ENCODE peak calls at places on chromosome 14, in seven cellular contexts. One of them, this sample, is unnamed.

GRCh38 chr14:91415794-91416743 is 1.6 kb downstream of the CCDC88C start:
- DNase-seq in cardiac muscle cell: no peak
- DNase-seq in sigmoid colon: no peak
- DNase-seq in CD8-positive, alpha-beta T cell: peak; percentile 65
- DNase-seq in A673: peak; percentile 79
- DNase-seq in effector memory CD4-positive, alpha-beta T cell: peak; percentile 67
- DNase-seq in mammary epithelial cell: no peak
- DNase-seq in this sample: no peak

GRCh38 chr14:58444627-58445026 is 17.1 kb downstream of the KIAA0586 start:
- DNase-seq in cardiac muscle cell: peak; percentile 2
- DNase-seq in sigmoid colon: no peak
- DNase-seq in CD8-positive, alpha-beta T cell: no peak
- DNase-seq in A673: no peak
- DNase-seq in effector memory CD4-positive, alpha-beta T cell: no peak
- DNase-seq in mammary epithelial cell: no peak
- DNase-seq in this sample: no peak

GRCh38 chr14:50117456-50117855 is 1.1 kb upstream of the VCPKMT start:
- DNase-seq in cardiac muscle cell: no peak
- DNase-seq in sigmoid colon: no peak
- DNase-seq in CD8-positive, alpha-beta T cell: no peak
- DNase-seq in A673: no peak
- DNase-seq in effector memory CD4-positive, alpha-beta T cell: no peak
- DNase-seq in mammary epithelial cell: no peak
- DNase-seq in this sample: no peak

GRCh38 chr14:93240678-93241000 is 33.6 kb downstream of the UBR7 start:
- DNase-seq in cardiac muscle cell: peak; percentile 6
- DNase-seq in sigmoid colon: no peak
- DNase-seq in CD8-positive, alpha-beta T cell: no peak
- DNase-seq in A673: no peak
- DNase-seq in effector memory CD4-positive, alpha-beta T cell: no peak
- DNase-seq in mammary epithelial cell: no peak
- DNase-seq in this sample: no peak

GRCh38 chr14:29717906-29718305 is 209.7 kb downstream of the PRKD1 start:
- DNase-seq in cardiac muscle cell: no peak
- DNase-seq in sigmoid colon: no peak
- DNase-seq in CD8-positive, alpha-beta T cell: no peak
- DNase-seq in A673: no peak
- DNase-seq in effector memory CD4-positive, alpha-beta T cell: no peak
- DNase-seq in mammary epithelial cell: no peak
- DNase-seq in this sample: no peak

GRCh38 chr14:103273847-103274615 is 60.0 kb upstream of the EIF5 start:
- DNase-seq in cardiac muscle cell: no peak
- DNase-seq in sigmoid colon: no peak
- DNase-seq in CD8-positive, alpha-beta T cell: no peak
- DNase-seq in A673: no peak
- DNase-seq in effector memory CD4-positive, alpha-beta T cell: no peak
- DNase-seq in mammary epithelial cell: no peak
- DNase-seq in this sample: no peak

GRCh38 chr14:54653764-54654469 is 87.0 kb downstream of the SAMD4A start:
- DNase-seq in cardiac muscle cell: peak; percentile 88
- DNase-seq in sigmoid colon: peak; percentile 70
- DNase-seq in CD8-positive, alpha-beta T cell: no peak
- DNase-seq in A673: no peak
- DNase-seq in effector memory CD4-positive, alpha-beta T cell: no peak
- DNase-seq in mammary epithelial cell: peak; percentile 55
- DNase-seq in this sample: no peak

GRCh38 chr14:99247772-99248171 is 24.2 kb downstream of the BCL11B start:
- DNase-seq in cardiac muscle cell: no peak
- DNase-seq in sigmoid colon: no peak
- DNase-seq in CD8-positive, alpha-beta T cell: no peak
- DNase-seq in A673: no peak
- DNase-seq in effector memory CD4-positive, alpha-beta T cell: no peak
- DNase-seq in mammary epithelial cell: no peak
- DNase-seq in this sample: no peak

GRCh38 chr14:100834441-100835277 is 8.7 kb downstream of the MEG3 start:
- DNase-seq in cardiac muscle cell: no peak
- DNase-seq in sigmoid colon: no peak
- DNase-seq in CD8-positive, alpha-beta T cell: no peak
- DNase-seq in A673: no peak
- DNase-seq in effector memory CD4-positive, alpha-beta T cell: no peak
- DNase-seq in mammary epithelial cell: no peak
- DNase-seq in this sample: no peak

GRCh38 chr14:90194706-90195105 is 61.6 kb upstream of the PSMC1 start:
- DNase-seq in cardiac muscle cell: no peak
- DNase-seq in sigmoid colon: no peak
- DNase-seq in CD8-positive, alpha-beta T cell: no peak
- DNase-seq in A673: no peak
- DNase-seq in effector memory CD4-positive, alpha-beta T cell: no peak
- DNase-seq in mammary epithelial cell: peak; percentile 21
- DNase-seq in this sample: no peak
- H3K27ac ChIP-seq in cardiac muscle cell: no peak overlapping the region
- H3K27ac ChIP-seq in sigmoid colon: no peak overlapping the region
- H3K27ac ChIP-seq in CD8-positive, alpha-beta T cell: no peak overlapping the region
- H3K27ac ChIP-seq in A673: no peak overlapping the region
- H3K27ac ChIP-seq in effector memory CD4-positive, alpha-beta T cell: no peak overlapping the region
- H3K27ac ChIP-seq in mammary epithelial cell: no peak overlapping the region
- H3K27ac ChIP-seq in this sample: no peak overlapping the region

GRCh38 chr14:68925373-68925772 is 53.7 kb downstream of the ACTN1 start:
- DNase-seq in cardiac muscle cell: no peak
- DNase-seq in sigmoid colon: no peak
- DNase-seq in CD8-positive, alpha-beta T cell: no peak
- DNase-seq in A673: no peak
- DNase-seq in effector memory CD4-positive, alpha-beta T cell: no peak
- DNase-seq in mammary epithelial cell: no peak
- DNase-seq in this sample: no peak
- H3K27ac ChIP-seq in cardiac muscle cell: peak overlapping the region; percentile 99
- H3K27ac ChIP-seq in sigmoid colon: peak overlapping the region; percentile 98
- H3K27ac ChIP-seq in CD8-positive, alpha-beta T cell: no peak overlapping the region
- H3K27ac ChIP-seq in A673: no peak overlapping the region
- H3K27ac ChIP-seq in effector memory CD4-positive, alpha-beta T cell: no peak overlapping the region
- H3K27ac ChIP-seq in mammary epithelial cell: no peak overlapping the region
- H3K27ac ChIP-seq in this sample: peak overlapping the region; percentile 37

GRCh38 chr14:74892745-74893144 is 11.0 kb downstream of the DLST start:
- DNase-seq in cardiac muscle cell: no peak
- DNase-seq in sigmoid colon: no peak
- DNase-seq in CD8-positive, alpha-beta T cell: no peak
- DNase-seq in A673: no peak
- DNase-seq in effector memory CD4-positive, alpha-beta T cell: no peak
- DNase-seq in mammary epithelial cell: no peak
- DNase-seq in this sample: no peak

GRCh38 chr14:74891870-74892269 is 10.2 kb downstream of the DLST start:
- DNase-seq in cardiac muscle cell: peak; percentile 40
- DNase-seq in sigmoid colon: no peak
- DNase-seq in CD8-positive, alpha-beta T cell: no peak
- DNase-seq in A673: no peak
- DNase-seq in effector memory CD4-positive, alpha-beta T cell: no peak
- DNase-seq in mammary epithelial cell: no peak
- DNase-seq in this sample: no peak

GRCh38 chr14:74890262-74890661 is 8.5 kb downstream of the DLST start:
- DNase-seq in cardiac muscle cell: no peak
- DNase-seq in sigmoid colon: no peak
- DNase-seq in CD8-positive, alpha-beta T cell: no peak
- DNase-seq in A673: no peak
- DNase-seq in effector memory CD4-positive, alpha-beta T cell: no peak
- DNase-seq in mammary epithelial cell: no peak
- DNase-seq in this sample: no peak

GRCh38 chr14:74886001-74886400 is 4.3 kb downstream of the DLST start:
- DNase-seq in cardiac muscle cell: peak; percentile 94
- DNase-seq in sigmoid colon: no peak
- DNase-seq in CD8-positive, alpha-beta T cell: no peak
- DNase-seq in A673: no peak
- DNase-seq in effector memory CD4-positive, alpha-beta T cell: no peak
- DNase-seq in mammary epithelial cell: peak; percentile 75
- DNase-seq in this sample: no peak

DNA sequence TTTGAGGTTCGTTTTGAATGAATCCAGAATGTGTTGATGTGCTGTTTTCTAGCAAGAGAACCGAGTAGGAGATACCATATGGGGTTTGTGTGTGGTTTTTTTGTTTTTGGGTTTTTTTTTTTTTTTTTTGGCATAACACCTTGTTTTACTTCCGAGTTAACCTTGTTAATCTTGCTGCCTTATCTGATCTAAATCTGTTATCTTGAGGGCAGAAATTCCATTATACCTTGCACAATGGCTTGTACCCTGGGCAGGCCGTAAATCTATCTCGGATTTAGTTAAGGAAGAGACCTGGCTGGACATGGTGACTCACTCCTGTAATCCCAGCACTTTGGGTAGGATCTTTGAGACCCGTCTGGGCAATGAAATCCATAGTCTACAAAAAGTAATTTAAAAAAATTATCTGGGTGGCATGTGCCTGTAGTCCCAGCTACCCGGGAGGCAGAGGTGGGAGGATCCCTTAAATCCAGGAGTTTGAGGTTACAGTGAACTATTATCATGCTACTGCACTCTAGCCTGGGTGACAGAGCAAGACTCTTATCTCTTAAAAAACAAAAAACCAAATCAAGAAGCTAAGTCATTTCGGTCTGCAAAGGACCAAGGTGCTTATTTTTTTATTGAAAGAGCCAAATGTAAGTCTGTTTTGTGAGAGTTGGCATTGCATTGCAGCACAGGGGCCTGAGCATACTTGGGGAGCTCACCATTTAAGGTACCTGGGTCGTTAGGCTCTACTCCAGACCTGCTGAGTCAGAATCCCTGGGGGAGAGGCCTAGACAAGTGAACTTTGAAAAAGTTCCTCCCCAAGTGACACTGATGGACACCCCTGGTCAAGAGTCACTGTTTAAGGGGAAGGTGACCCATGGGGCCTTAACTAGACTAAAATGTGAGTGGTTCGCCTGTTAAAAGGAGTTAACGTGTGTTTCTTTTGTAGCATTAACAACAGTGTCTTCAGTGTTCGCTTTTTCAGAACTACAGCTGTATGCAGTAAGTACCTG is 6.7 kb downstream of the DLST start:
- DNase-seq in cardiac muscle cell: no peak
- DNase-seq in sigmoid colon: no peak
- DNase-seq in CD8-positive, alpha-beta T cell: no peak
- DNase-seq in A673: no peak
- DNase-seq in effector memory CD4-positive, alpha-beta T cell: no peak
- DNase-seq in mammary epithelial cell: peak; percentile 42
- DNase-seq in this sample: no peak
- H3K27ac ChIP-seq in cardiac muscle cell: peak overlapping the region; percentile 39
- H3K27ac ChIP-seq in sigmoid colon: no peak overlapping the region
- H3K27ac ChIP-seq in CD8-positive, alpha-beta T cell: no peak overlapping the region
- H3K27ac ChIP-seq in A673: no peak overlapping the region
- H3K27ac ChIP-seq in effector memory CD4-positive, alpha-beta T cell: peak overlapping the region; percentile 27
- H3K27ac ChIP-seq in mammary epithelial cell: peak overlapping the region; percentile 38
- H3K27ac ChIP-seq in this sample: no peak overlapping the region

DNA sequence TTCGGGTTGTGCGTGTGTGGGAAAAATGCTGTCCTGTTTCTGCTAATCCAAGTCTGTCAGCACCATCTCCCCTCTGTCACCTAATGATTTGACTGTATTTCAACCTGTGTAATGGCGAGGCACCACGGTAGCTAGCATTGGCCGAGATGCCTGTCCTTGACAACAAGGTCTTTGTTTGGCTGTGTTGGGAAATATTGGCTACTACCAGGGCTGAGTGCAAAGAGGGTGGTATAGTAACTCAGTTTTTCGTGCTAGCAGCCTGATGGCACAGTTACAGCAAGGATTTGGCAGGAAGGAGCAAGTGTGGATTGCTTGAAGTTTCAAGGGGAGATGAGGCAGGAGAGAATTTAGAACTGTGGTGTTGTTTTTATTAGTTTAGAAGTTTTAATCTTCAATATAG is 440.3 kb upstream of the RGS6 start:
- DNase-seq in cardiac muscle cell: peak; percentile 69
- DNase-seq in sigmoid colon: no peak
- DNase-seq in CD8-positive, alpha-beta T cell: no peak
- DNase-seq in A673: no peak
- DNase-seq in effector memory CD4-positive, alpha-beta T cell: no peak
- DNase-seq in mammary epithelial cell: peak; percentile 19
- DNase-seq in this sample: no peak
- H3K27ac ChIP-seq in cardiac muscle cell: no peak overlapping the region
- H3K27ac ChIP-seq in sigmoid colon: peak overlapping the region; percentile 67
- H3K27ac ChIP-seq in CD8-positive, alpha-beta T cell: no peak overlapping the region
- H3K27ac ChIP-seq in A673: no peak overlapping the region
- H3K27ac ChIP-seq in effector memory CD4-positive, alpha-beta T cell: no peak overlapping the region
- H3K27ac ChIP-seq in mammary epithelial cell: no peak overlapping the region
- H3K27ac ChIP-seq in this sample: no peak overlapping the region

This sample was measured in epithelial cell of prostate.